ENCODE peak calls at places on chromosomes 2 and 18, in eight cellular contexts. Z is body of pancreas, F is SK-N-SH, W is cardiac fibroblast, N is NB4, J is astrocyte of the spinal cord, C is uterus, G is GM12865. D is an unnamed sample.

GRCh38 chr2:28352726-28353125 is 39.9 kb upstream of the FOSL2 start:
- DNase-seq in J (no peak), N (no peak), W (no peak), F (no peak), G (no peak), Z (no peak), C (no peak), D (no peak)

GRCh38 chr2:159905901-159906300 is 107.9 kb upstream of the CD302 start:
- DNase-seq in F (no peak), G (no peak), N (no peak), W (no peak), C (no peak), Z (no peak), J (no peak), D (no peak)

GRCh38 chr2:126623000-126623399 is 33.0 kb upstream of the GYPC start:
- DNase-seq in N (no peak), G (no peak), Z (no peak), W (no peak), F (no peak), C (no peak), J (no peak), D (no peak)

GRCh38 chr2:74413001-74413698 is 8.3 kb downstream of the C2orf81 start:
- DNase-seq in G (no peak), J (no peak), F (no peak), C (peak; percentile 40), W (no peak), Z (no peak), N (no peak), D (no peak)

GRCh38 chr2:106516436-106516835 is 29.3 kb downstream of the CD8B2 start:
- DNase-seq in F (no peak), J (no peak), C (no peak), G (no peak), W (no peak), Z (no peak), N (peak; percentile 76), D (no peak)

GRCh38 chr2:69083126-69083733 is 70.3 kb downstream of the ANTXR1 start:
- DNase-seq in C (no peak), W (peak; percentile 69), J (no peak), F (no peak), Z (peak; percentile 53), G (no peak), N (peak; percentile 23), D (no peak)

GRCh38 chr2:239288951-239289481 is 111.8 kb downstream of the HDAC4 start:
- DNase-seq in W (no peak), C (no peak), G (peak; percentile 81), N (no peak), Z (no peak), F (peak; percentile 66), J (no peak), D (no peak)

GRCh38 chr18:79428287-79428686 is 32.6 kb downstream of the NFATC1 start:
- DNase-seq in G (no peak), F (no peak), C (no peak), J (no peak), N (no peak), Z (no peak), W (no peak), D (no peak)

GRCh38 chr2:180622122-180622918 is 358.1 kb upstream of the UBE2E3 start:
- DNase-seq in C (no peak), F (no peak), J (peak; percentile 78), W (peak; percentile 70), G (no peak), N (no peak), Z (no peak), D (no peak)

GRCh38 chr18:58712930-58713329 is 41.7 kb downstream of the MALT1 start:
- DNase-seq in W (no peak), G (no peak), N (no peak), C (no peak), F (no peak), Z (no peak), J (no peak), D (no peak)

GRCh38 chr18:1468550-1468949 is 563.9 kb downstream of the ADCYAP1 start:
- DNase-seq in N (no peak), C (no peak), Z (no peak), G (no peak), F (no peak), J (no peak), W (no peak), D (no peak)

GRCh38 chr18:24503182-24503581 is 42.7 kb downstream of the HRH4 start:
- DNase-seq in F (no peak), Z (no peak), C (no peak), G (no peak), N (no peak), J (no peak), W (no peak), D (no peak)

GRCh38 chr18:57029761-57030160 is 117.1 kb upstream of the BOD1L2 start:
- DNase-seq in G (no peak), Z (no peak), J (no peak), W (peak; percentile 19), F (no peak), N (peak; percentile 6), C (no peak), D (no peak)

GRCh38 chr2:70247364-70248144 is 874 bp downstream of the TIA1 start:
- DNase-seq in F (no peak), C (no peak), Z (no peak), G (peak; percentile 9), W (peak; percentile 38), N (peak; percentile 28), J (peak; percentile 42), D (no peak)

GRCh38 chr2:85785027-85785822 is 31.4 kb downstream of the ATOH8 start:
- DNase-seq in C (peak; percentile 68), N (peak; percentile 22), G (no peak), J (peak; percentile 96), Z (no peak), F (no peak), W (no peak), D (no peak)

GRCh38 chr2:190446750-190447516 is 38.8 kb downstream of the MFSD6 start:
- DNase-seq in F (no peak), W (no peak), J (no peak), Z (no peak), G (no peak), C (no peak), N (no peak), D (no peak)

GRCh38 chr2:230956827-230957755 is 32.0 kb upstream of the GPR55 start:
- DNase-seq in Z (no peak), C (peak; percentile 53), F (peak; percentile 84), J (peak; percentile 54), N (peak; percentile 42), W (peak; percentile 50), G (peak; percentile 96), D (no peak)

GRCh38 chr2:74179063-74179865 is 585 bp upstream of the MOB1A start:
- DNase-seq in C (no peak), G (peak; percentile 84), W (no peak), J (no peak), F (no peak), N (no peak), Z (no peak), D (no peak)

GRCh38 chr18:5630766-5631413 is 87.1 kb upstream of the EPB41L3 start:
- DNase-seq in Z (no peak), J (no peak), F (no peak), C (no peak), W (no peak), N (no peak), G (no peak), D (no peak)

GRCh38 chr18:13241893-13242175 is 23.3 kb downstream of the LDLRAD4 start:
- DNase-seq in Z (no peak), N (no peak), W (no peak), F (no peak), C (no peak), G (no peak), J (no peak), D (no peak)
- TF ChIP-seq CTCF in Z (no peak), N (no peak), W (no peak), F (no peak), C (no peak), G (no peak), J (no peak), D (no peak)

DNA sequence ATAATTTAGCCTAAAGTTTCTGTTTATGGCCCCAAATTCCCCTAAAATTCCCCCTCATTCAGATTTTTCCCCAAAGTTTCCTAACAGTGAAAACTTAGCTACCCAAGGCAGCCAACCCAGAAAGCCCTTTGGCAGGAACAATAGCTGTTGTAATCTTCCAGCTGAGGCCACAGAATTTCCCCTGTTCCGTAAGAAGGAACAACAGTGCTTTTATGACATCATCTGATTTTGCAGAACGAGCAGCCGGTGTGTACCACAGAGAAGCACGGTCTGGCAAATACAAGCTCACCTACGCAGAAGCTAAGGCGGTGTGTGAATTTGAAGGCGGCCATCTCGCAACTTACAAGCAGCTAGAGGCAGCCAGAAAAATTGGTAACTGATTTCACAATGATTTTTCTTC is 6.3 kb downstream of the TNFAIP6 start:
- DNase-seq in F (no peak), J (no peak), W (peak; percentile 85), Z (no peak), G (peak; percentile 91), C (no peak), N (peak; percentile 64), D (no peak)
- TF ChIP-seq CTCF in F (no peak), J (no peak), W (no peak), Z (no peak), G (no peak), C (no peak), N (no peak), D (no peak)

DNA sequence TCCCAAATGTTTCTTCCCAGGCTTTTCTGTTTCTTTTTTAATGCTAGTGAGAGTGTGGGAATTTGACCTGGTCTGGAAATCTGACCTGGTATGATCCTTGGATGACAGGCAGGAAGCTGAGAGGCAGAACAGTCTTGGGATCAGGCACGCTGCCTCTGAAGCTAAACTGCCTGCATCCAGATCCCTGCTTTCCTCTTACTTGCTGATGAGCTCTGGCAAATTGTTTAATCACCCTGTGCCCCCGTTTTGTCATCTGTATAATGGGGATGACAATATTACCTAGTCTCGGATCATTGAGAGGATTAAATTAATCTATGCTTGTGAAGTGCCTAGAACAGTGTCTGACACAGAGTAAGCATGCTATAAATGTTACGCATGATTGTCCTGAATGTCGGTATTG is 3.3 kb downstream of the KLHL23 start:
- DNase-seq in G (no peak), Z (no peak), J (no peak), C (no peak), F (no peak), N (no peak), W (no peak), D (no peak)
- TF ChIP-seq CTCF in G (no peak), Z (no peak), J (no peak), C (no peak), F (no peak), N (no peak), W (no peak), D (no peak)

GRCh38 chr2:289362-290089 is 1.6 kb upstream of the ALKAL2 start:
- DNase-seq in C (peak; percentile 46), N (no peak), F (peak; percentile 64), W (no peak), Z (peak; percentile 69), G (no peak), J (peak; percentile 35), D (no peak)

GRCh38 chr2:296354-296753 is 8.5 kb upstream of the ALKAL2 start:
- DNase-seq in C (no peak), Z (no peak), N (no peak), J (no peak), W (no peak), G (no peak), F (no peak), D (no peak)

GRCh38 chr2:290090-290722 is 2.3 kb upstream of the ALKAL2 start:
- DNase-seq in F (peak; percentile 83), C (peak; percentile 85), N (peak; percentile 21), Z (peak; percentile 80), W (peak; percentile 82), J (peak; percentile 81), G (peak; percentile 35), D (no peak)

GRCh38 chr2:295081-295480 is 7.2 kb upstream of the ALKAL2 start:
- DNase-seq in Z (no peak), G (no peak), F (no peak), J (no peak), C (no peak), W (no peak), N (no peak), D (no peak)
- TF ChIP-seq CTCF in Z (no peak), G (no peak), F (no peak), J (no peak), C (no peak), W (no peak), N (no peak), D (no peak)

D was measured in omental fat pad.